ENCODE peak calls at places on chromosomes 1 and 21, in four cellular contexts. V is neuronal stem cell, C is IMR-90, Z is H1. K is an unnamed sample.

GRCh38 chr1:156705321-156705917 is at the start of gene CRABP2:
- DNase-seq in V (peak; percentile 78), C (no peak), Z (peak; percentile 64), K (peak; percentile 52)

GRCh38 chr1:223230161-223230881 is 87.3 kb upstream of the TLR5 start:
- DNase-seq in V (no peak), C (peak; percentile 93), Z (no peak), K (peak; percentile 70)

GRCh38 chr1:204077979-204078696 is 5.2 kb downstream of the SOX13 start:
- DNase-seq in V (peak; percentile 65), C (peak; percentile 9), Z (peak; percentile 89), K (peak; percentile 32)

GRCh38 chr1:162070094-162070748 is 730 bp downstream of the NOS1AP start:
- DNase-seq in V (no peak), C (no peak), Z (no peak), K (no peak)

GRCh38 chr1:41574842-41575241 is 90.4 kb upstream of the EDN2 start:
- DNase-seq in V (no peak), C (no peak), Z (no peak), K (no peak)

GRCh38 chr1:90502696-90503095 is 214.4 kb downstream of the BARHL2 start:
- DNase-seq in V (peak; percentile 74), C (no peak), Z (no peak), K (no peak)

GRCh38 chr1:9363061-9363471 is 70.4 kb downstream of the SPSB1 start:
- DNase-seq in V (no peak), C (no peak), Z (no peak), K (no peak)

GRCh38 chr21:38282921-38283320 is 26.1 kb downstream of the KCNJ15 start:
- DNase-seq in V (no peak), C (peak; percentile 50), Z (no peak), K (peak; percentile 66)

GRCh38 chr1:84303154-84303830 is 1.8 kb downstream of the SAMD13 start:
- DNase-seq in V (no peak), C (peak; percentile 17), Z (no peak), K (peak; percentile 16)

GRCh38 chr21:29232601-29233541 is 65.9 kb upstream of the BACH1 start:
- DNase-seq in V (no peak), C (peak; percentile 55), Z (no peak), K (peak; percentile 61)

GRCh38 chr21:29296452-29296851 is 2.3 kb upstream of the BACH1 start:
- DNase-seq in V (no peak), C (no peak), Z (no peak), K (no peak)

GRCh38 chr1:219549215-219549614 is 63.7 kb downstream of the ZC3H11B start:
- DNase-seq in V (no peak), C (no peak), Z (no peak), K (no peak)

GRCh38 chr1:42739753-42740700 is at the start of gene CLDN19:
- DNase-seq in V (peak; percentile 51), C (no peak), Z (peak; percentile 93), K (no peak)

GRCh38 chr1:4010811-4011605 is 110.9 kb upstream of the C1orf174 start:
- DNase-seq in V (no peak), C (no peak), Z (peak; percentile 31), K (no peak)

GRCh38 chr1:159798893-159799292 is 3.3 kb upstream of the FCRL6 start:
- DNase-seq in V (peak; percentile 53), C (peak; percentile 85), Z (peak; percentile 59), K (peak; percentile 89)

GRCh38 chr1:71785470-71785869 is 496.9 kb downstream of the NEGR1 start:
- DNase-seq in V (no peak), C (no peak), Z (no peak), K (no peak)

GRCh38 chr21:31609081-31609480 is 50.4 kb upstream of the SOD1 start:
- DNase-seq in V (no peak), C (no peak), Z (no peak), K (no peak)

GRCh38 chr1:3717715-3718601 is 34.3 kb upstream of the CCDC27 start:
- DNase-seq in V (peak; percentile 68), C (no peak), Z (peak; percentile 92), K (peak; percentile 19)

GRCh38 chr1:116325922-116326321 is 47.1 kb upstream of the ATP1A1 start:
- DNase-seq in V (no peak), C (no peak), Z (no peak), K (no peak)

GRCh38 chr1:11880911-11881748 is 22.4 kb upstream of the NPPB start:
- DNase-seq in V (no peak), C (no peak), Z (no peak), K (no peak)

GRCh38 chr1:12539320-12539704 is 78.7 kb downstream of the DHRS3 start:
- DNase-seq in V (no peak), C (no peak), Z (no peak), K (no peak)

GRCh38 chr1:50603274-50604271 is 180.3 kb upstream of the DMRTA2 start:
- DNase-seq in V (no peak), C (peak; percentile 69), Z (no peak), K (peak; percentile 27)

GRCh38 chr1:43618521-43619313 is 31.2 kb upstream of the KDM4A start:
- DNase-seq in V (no peak), C (no peak), Z (no peak), K (no peak)

GRCh38 chr1:224340711-224341384 is 10.9 kb upstream of the NVL start:
- DNase-seq in V (no peak), C (no peak), Z (peak; percentile 79), K (no peak)

GRCh38 chr1:43806183-43806582 is 98.8 kb downstream of the ST3GAL3 start:
- DNase-seq in V (no peak), C (no peak), Z (no peak), K (no peak)

GRCh38 chr1:56577859-56578663 is 1.3 kb downstream of the PLPP3 start:
- DNase-seq in V (no peak), C (peak; percentile 61), Z (no peak), K (peak; percentile 69)

GRCh38 chr1:219416598-219417238 is 196.2 kb downstream of the ZC3H11B start:
- DNase-seq in V (peak; percentile 27), C (peak; percentile 50), Z (peak; percentile 83), K (peak; percentile 60)

GRCh38 chr1:70353641-70354331 is 736 bp downstream of the ANKRD13C start:
- DNase-seq in V (no peak), C (peak; percentile 74), Z (no peak), K (peak; percentile 93)

GRCh38 chr1:156682166-156682890 is 5.1 kb upstream of the NES start:
- DNase-seq in V (no peak), C (no peak), Z (peak; percentile 61), K (no peak)

GRCh38 chr1:245790441-245790840 is 635.7 kb downstream of the KIF26B start:
- DNase-seq in V (no peak), C (peak; percentile 52), Z (no peak), K (no peak)

GRCh38 chr1:78420185-78420584 is 70.6 kb upstream of the PTGFR start:
- DNase-seq in V (no peak), C (peak; percentile 27), Z (no peak), K (no peak)

GRCh38 chr21:41567901-41568510 is 60.0 kb upstream of the TMPRSS2 start:
- DNase-seq in V (no peak), C (no peak), Z (no peak), K (no peak)

GRCh38 chr1:116943438-116943837 is 33.7 kb downstream of the PTGFRN start:
- DNase-seq in V (no peak), C (no peak), Z (no peak), K (no peak)

GRCh38 chr1:164240081-164240480 is 318.9 kb upstream of the PBX1 start:
- DNase-seq in V (no peak), C (no peak), Z (no peak), K (no peak)

GRCh38 chr1:26570287-26570686 is 40.7 kb downstream of the RPS6KA1 start:
- DNase-seq in V (no peak), C (peak; percentile 46), Z (no peak), K (no peak)
- H3K36me3 ChIP-seq in V (peaks cover 16% of the 10 kb centered on the region), C (no peaks in the 10 kb centered on the region), Z (peaks cover 25% of the 10 kb centered on the region), K (no peaks in the 10 kb centered on the region)

GRCh38 chr1:209354111-209354839 is 229.2 kb upstream of the CAMK1G start:
- DNase-seq in V (peak; percentile 81), C (peak; percentile 92), Z (peak; percentile 78), K (peak; percentile 83)

GRCh38 chr1:209354840-209355165 is 228.7 kb upstream of the CAMK1G start:
- DNase-seq in V (no peak), C (no peak), Z (no peak), K (no peak)

GRCh38 chr1:209353097-209353496 is 230.4 kb upstream of the CAMK1G start:
- DNase-seq in V (no peak), C (no peak), Z (no peak), K (no peak)

GRCh38 chr1:209356909-209357498 is 226.5 kb upstream of the CAMK1G start:
- DNase-seq in V (no peak), C (no peak), Z (no peak), K (no peak)

GRCh38 chr1:209355415-209355814 is 228.1 kb upstream of the CAMK1G start:
- DNase-seq in V (no peak), C (no peak), Z (no peak), K (no peak)
- H3K14ac ChIP-seq in V (no peak overlapping the region), C (no peak overlapping the region), Z (no peak overlapping the region), K (no peak overlapping the region)

GRCh38 chr1:192543445-192543844 is 32.1 kb upstream of the RGS1 start:
- DNase-seq in V (no peak), C (no peak), Z (no peak), K (no peak)

GRCh38 chr1:192539450-192540132 is 36.0 kb upstream of the RGS1 start:
- DNase-seq in V (peak; percentile 69), C (peak; percentile 98), Z (no peak), K (peak; percentile 98)

GRCh38 chr1:192535916-192536662 is 39.5 kb upstream of the RGS1 start:
- DNase-seq in V (no peak), C (no peak), Z (no peak), K (no peak)

GRCh38 chr1:192538407-192539311 is 36.9 kb upstream of the RGS1 start:
- DNase-seq in V (no peak), C (peak; percentile 78), Z (no peak), K (peak; percentile 68)
- H2BK15ac ChIP-seq in V (no peak overlapping the region), C (no peak overlapping the region), Z (no peak overlapping the region), K (no peak overlapping the region)

GRCh38 chr1:26894263-26894662 is 4.2 kb upstream of the GPN2 start:
- DNase-seq in V (no peak), C (no peak), Z (no peak), K (no peak)

GRCh38 chr1:26887125-26887524 is 3.0 kb downstream of the GPN2 start:
- DNase-seq in V (no peak), C (peak; percentile 52), Z (no peak), K (peak; percentile 67)

GRCh38 chr1:26890467-26890796 is 349 bp upstream of the GPN2 start:
- DNase-seq in V (no peak), C (no peak), Z (no peak), K (no peak)

DNA sequence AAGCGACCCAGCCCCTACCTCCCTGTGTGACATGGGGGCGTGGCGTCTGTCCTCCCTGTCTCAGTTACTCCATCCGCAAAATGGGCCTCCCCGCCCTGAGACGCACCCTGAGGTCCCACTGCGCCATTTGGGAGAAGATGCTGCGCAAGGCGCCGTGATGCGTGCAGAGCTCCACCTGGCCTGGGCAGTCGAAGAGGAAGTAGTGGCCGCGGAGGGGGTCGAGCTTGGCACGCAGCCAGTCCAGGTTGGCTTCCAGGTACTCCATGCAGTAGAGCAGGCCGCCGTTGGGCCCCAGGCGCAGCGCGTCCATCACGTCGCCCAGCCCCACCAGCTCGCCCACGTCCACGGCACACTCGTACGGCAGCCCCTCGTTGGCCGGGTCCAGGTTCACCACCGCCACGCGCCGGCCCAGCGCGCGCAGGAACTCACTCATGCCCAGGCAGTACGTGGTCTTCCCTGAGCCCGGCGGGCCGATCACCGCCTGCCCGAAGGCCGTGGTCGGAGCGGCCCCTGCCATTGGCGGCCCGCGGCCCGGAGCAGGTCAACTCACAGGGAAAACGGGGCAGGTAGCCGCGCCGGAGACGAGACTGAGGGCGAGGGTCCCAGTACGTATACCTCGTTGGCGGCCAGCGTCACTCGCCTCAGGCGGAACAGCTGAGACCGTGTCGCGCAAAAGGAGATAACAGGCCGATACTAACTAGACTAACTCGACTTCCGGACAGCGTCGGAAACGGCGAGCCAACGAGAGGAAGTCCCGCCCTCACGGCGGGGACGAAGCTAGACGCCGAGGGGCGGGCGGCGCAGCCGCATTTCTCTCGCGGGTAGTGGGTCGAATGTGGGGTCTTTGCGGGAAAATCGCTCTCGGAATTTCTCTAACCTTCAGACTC is at the start of gene GPN2:
- DNase-seq in V (peak; percentile 56), C (peak; percentile 72), Z (peak; percentile 85), K (peak; percentile 84)
- H3K36me3 ChIP-seq in V (peaks cover 31% of the 10 kb centered on the region), C (peaks cover 54% of the 10 kb centered on the region), Z (peaks cover 18% of the 10 kb centered on the region), K (peaks cover 48% of the 10 kb centered on the region)